ENCODE peak calls at places on chromosomes 4 and X, in eight cellular contexts. One of them, this sample, is unnamed.

GRCh38 chr4:142960134-142960533 is 114.0 kb upstream of the INPP4B start:
- DNase-seq in GM12878: no peak
- DNase-seq in sigmoid colon: no peak
- DNase-seq in endothelial cell of umbilical vein: no peak
- DNase-seq in suprapubic skin: no peak
- DNase-seq in spleen: no peak
- DNase-seq in HCT116: no peak
- DNase-seq in breast epithelium: no peak
- DNase-seq in this sample: no peak

GRCh38 chr4:166481014-166481507 is 608.0 kb downstream of the TLL1 start:
- DNase-seq in suprapubic skin: no peak
- DNase-seq in GM12878: no peak
- DNase-seq in breast epithelium: no peak
- DNase-seq in sigmoid colon: no peak
- DNase-seq in HCT116: no peak
- DNase-seq in spleen: no peak
- DNase-seq in endothelial cell of umbilical vein: no peak
- DNase-seq in this sample: no peak

GRCh38 chr4:170109586-170110289 is 20.0 kb upstream of the AADAT start:
- DNase-seq in spleen: no peak
- DNase-seq in sigmoid colon: no peak
- DNase-seq in HCT116: no peak
- DNase-seq in breast epithelium: no peak
- DNase-seq in endothelial cell of umbilical vein: no peak
- DNase-seq in suprapubic skin: no peak
- DNase-seq in GM12878: no peak
- DNase-seq in this sample: no peak

GRCh38 chrX:131288738-131289511 is at the start of gene IGSF1:
- DNase-seq in sigmoid colon: peak
- DNase-seq in suprapubic skin: no peak
- DNase-seq in HCT116: no peak
- DNase-seq in endothelial cell of umbilical vein: no peak
- DNase-seq in breast epithelium: no peak
- DNase-seq in spleen: no peak
- DNase-seq in GM12878: no peak
- DNase-seq in this sample: no peak

GRCh38 chr4:176789955-176790354 is 2.8 kb downstream of the VEGFC start:
- DNase-seq in breast epithelium: no peak
- DNase-seq in spleen: no peak
- DNase-seq in suprapubic skin: no peak
- DNase-seq in GM12878: no peak
- DNase-seq in HCT116: peak
- DNase-seq in endothelial cell of umbilical vein: peak
- DNase-seq in sigmoid colon: no peak
- DNase-seq in this sample: no peak

GRCh38 chrX:116272328-116272727 is 101.8 kb downstream of the AGTR2 start:
- DNase-seq in sigmoid colon: no peak
- DNase-seq in breast epithelium: no peak
- DNase-seq in GM12878: no peak
- DNase-seq in suprapubic skin: no peak
- DNase-seq in spleen: no peak
- DNase-seq in endothelial cell of umbilical vein: peak
- DNase-seq in HCT116: peak
- DNase-seq in this sample: no peak

GRCh38 chr4:88938138-88938537 is 118.8 kb downstream of the FAM13A start:
- DNase-seq in spleen: no peak
- DNase-seq in endothelial cell of umbilical vein: peak
- DNase-seq in breast epithelium: no peak
- DNase-seq in HCT116: no peak
- DNase-seq in sigmoid colon: no peak
- DNase-seq in suprapubic skin: no peak
- DNase-seq in GM12878: no peak
- DNase-seq in this sample: no peak

GRCh38 chrX:49172280-49172780 is 632 bp downstream of the PLP2 start:
- DNase-seq in breast epithelium: no peak
- DNase-seq in GM12878: no peak
- DNase-seq in sigmoid colon: peak
- DNase-seq in spleen: peak
- DNase-seq in suprapubic skin: peak
- DNase-seq in endothelial cell of umbilical vein: peak
- DNase-seq in HCT116: no peak
- DNase-seq in this sample: no peak

GRCh38 chr4:14441550-14441949 is 560.7 kb upstream of the CPEB2 start:
- DNase-seq in HCT116: no peak
- DNase-seq in breast epithelium: no peak
- DNase-seq in sigmoid colon: no peak
- DNase-seq in spleen: no peak
- DNase-seq in endothelial cell of umbilical vein: no peak
- DNase-seq in GM12878: no peak
- DNase-seq in suprapubic skin: no peak
- DNase-seq in this sample: no peak

GRCh38 chr4:108628411-108628810 is 8.0 kb downstream of the RPL34 start:
- DNase-seq in GM12878: no peak
- DNase-seq in sigmoid colon: no peak
- DNase-seq in HCT116: no peak
- DNase-seq in suprapubic skin: no peak
- DNase-seq in spleen: no peak
- DNase-seq in breast epithelium: no peak
- DNase-seq in endothelial cell of umbilical vein: no peak
- DNase-seq in this sample: no peak

GRCh38 chrX:13721371-13721770 is 13.0 kb downstream of the TRAPPC2 start:
- DNase-seq in endothelial cell of umbilical vein: no peak
- DNase-seq in breast epithelium: no peak
- DNase-seq in sigmoid colon: no peak
- DNase-seq in GM12878: no peak
- DNase-seq in suprapubic skin: no peak
- DNase-seq in spleen: no peak
- DNase-seq in HCT116: no peak
- DNase-seq in this sample: no peak

GRCh38 chrX:30343206-30343605 is 34.0 kb upstream of the NR0B1 start:
- DNase-seq in GM12878: no peak
- DNase-seq in HCT116: no peak
- DNase-seq in sigmoid colon: no peak
- DNase-seq in breast epithelium: no peak
- DNase-seq in endothelial cell of umbilical vein: no peak
- DNase-seq in spleen: no peak
- DNase-seq in suprapubic skin: no peak
- DNase-seq in this sample: no peak

GRCh38 chr4:106034751-106035150 is 139.5 kb downstream of the NPNT start:
- DNase-seq in GM12878: no peak
- DNase-seq in spleen: no peak
- DNase-seq in breast epithelium: no peak
- DNase-seq in suprapubic skin: no peak
- DNase-seq in endothelial cell of umbilical vein: no peak
- DNase-seq in HCT116: no peak
- DNase-seq in sigmoid colon: no peak
- DNase-seq in this sample: no peak

GRCh38 chrX:85611926-85612325 is 232.5 kb upstream of the POF1B start:
- DNase-seq in breast epithelium: no peak
- DNase-seq in spleen: no peak
- DNase-seq in sigmoid colon: no peak
- DNase-seq in suprapubic skin: no peak
- DNase-seq in endothelial cell of umbilical vein: peak
- DNase-seq in GM12878: no peak
- DNase-seq in HCT116: no peak
- DNase-seq in this sample: no peak

DNA sequence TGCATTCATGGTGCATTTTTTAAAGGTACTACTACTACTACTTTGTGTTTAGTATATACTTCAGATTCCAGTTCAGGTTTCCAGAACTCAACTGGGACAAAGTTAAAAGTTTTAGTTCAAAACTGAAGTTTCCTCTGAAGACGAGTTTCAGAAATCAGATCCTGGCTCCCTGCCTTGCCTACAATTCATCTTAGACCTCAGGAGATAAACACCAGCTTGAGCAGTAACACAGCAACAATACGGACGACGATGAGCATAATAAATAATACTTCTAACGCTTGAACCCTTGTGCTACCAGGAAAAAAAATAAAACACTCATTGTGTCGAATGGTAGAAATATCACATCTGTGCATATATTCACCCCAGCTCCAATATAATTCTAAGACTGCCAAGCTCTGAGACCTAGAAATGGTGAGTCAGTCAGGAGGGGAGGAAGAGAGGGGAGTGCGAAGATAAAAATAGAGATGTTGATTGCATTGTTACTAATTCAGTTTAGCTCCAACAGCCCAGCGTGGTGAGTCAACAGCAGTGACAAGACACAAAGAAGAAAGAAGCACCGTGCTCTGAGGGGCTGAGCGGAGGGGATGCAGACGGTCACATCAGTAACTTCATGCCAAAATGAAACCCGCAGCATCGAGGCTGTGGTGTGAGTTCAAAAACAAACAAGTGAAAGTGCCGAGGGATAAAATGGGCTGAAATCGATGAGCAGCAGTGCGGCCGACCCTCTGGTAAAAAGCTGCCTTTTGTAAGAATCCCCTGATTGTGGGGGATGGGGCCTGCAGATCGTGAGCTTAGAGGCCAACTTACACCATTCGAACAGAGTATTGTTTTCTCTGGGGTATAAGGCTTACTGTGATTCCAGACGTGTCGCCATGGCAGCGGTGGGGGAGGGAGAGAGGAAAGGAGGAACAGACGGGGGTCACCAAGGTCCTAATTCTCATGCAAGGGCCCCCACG is 150.3 kb downstream of the MGST2 start:
- DNase-seq in endothelial cell of umbilical vein: peak
- DNase-seq in breast epithelium: no peak
- DNase-seq in sigmoid colon: peak
- DNase-seq in suprapubic skin: no peak
- DNase-seq in GM12878: no peak
- DNase-seq in spleen: no peak
- DNase-seq in HCT116: no peak
- DNase-seq in this sample: no peak
- H3K4me3 ChIP-seq in endothelial cell of umbilical vein: peak
- H3K4me3 ChIP-seq in breast epithelium: peak
- H3K4me3 ChIP-seq in sigmoid colon: peak
- H3K4me3 ChIP-seq in suprapubic skin: peak
- H3K4me3 ChIP-seq in GM12878: no peak
- H3K4me3 ChIP-seq in spleen: peak
- H3K4me3 ChIP-seq in HCT116: no peak
- H3K4me3 ChIP-seq in this sample: no peak

GRCh38 chr4:17153572-17153971 is 255.1 kb upstream of the LDB2 start:
- DNase-seq in suprapubic skin: no peak
- DNase-seq in endothelial cell of umbilical vein: no peak
- DNase-seq in GM12878: no peak
- DNase-seq in HCT116: no peak
- DNase-seq in breast epithelium: no peak
- DNase-seq in sigmoid colon: no peak
- DNase-seq in spleen: no peak
- DNase-seq in this sample: no peak

GRCh38 chr4:17152941-17153340 is 254.5 kb upstream of the LDB2 start:
- DNase-seq in HCT116: no peak
- DNase-seq in suprapubic skin: no peak
- DNase-seq in sigmoid colon: no peak
- DNase-seq in endothelial cell of umbilical vein: no peak
- DNase-seq in spleen: no peak
- DNase-seq in breast epithelium: no peak
- DNase-seq in GM12878: no peak
- DNase-seq in this sample: no peak

GRCh38 chr4:17155486-17155885 is 257.0 kb upstream of the LDB2 start:
- DNase-seq in breast epithelium: no peak
- DNase-seq in sigmoid colon: no peak
- DNase-seq in spleen: no peak
- DNase-seq in endothelial cell of umbilical vein: no peak
- DNase-seq in HCT116: no peak
- DNase-seq in suprapubic skin: no peak
- DNase-seq in GM12878: no peak
- DNase-seq in this sample: no peak
- TF ChIP-seq CTCF in breast epithelium: no peak
- TF ChIP-seq CTCF in sigmoid colon: no peak
- TF ChIP-seq CTCF in spleen: no peak
- TF ChIP-seq CTCF in endothelial cell of umbilical vein: no peak
- TF ChIP-seq CTCF in HCT116: no peak
- TF ChIP-seq CTCF in suprapubic skin: no peak
- TF ChIP-seq CTCF in GM12878: no peak
- TF ChIP-seq CTCF in this sample: no peak

GRCh38 chr4:2267320-2267811 is 5.5 kb upstream of the MXD4 start:
- DNase-seq in breast epithelium: no peak
- DNase-seq in spleen: no peak
- DNase-seq in endothelial cell of umbilical vein: no peak
- DNase-seq in HCT116: no peak
- DNase-seq in sigmoid colon: no peak
- DNase-seq in suprapubic skin: no peak
- DNase-seq in GM12878: no peak
- DNase-seq in this sample: no peak

GRCh38 chr4:2266821-2267220 is 4.9 kb upstream of the MXD4 start:
- DNase-seq in endothelial cell of umbilical vein: no peak
- DNase-seq in spleen: no peak
- DNase-seq in suprapubic skin: no peak
- DNase-seq in breast epithelium: no peak
- DNase-seq in sigmoid colon: no peak
- DNase-seq in GM12878: no peak
- DNase-seq in HCT116: no peak
- DNase-seq in this sample: no peak

GRCh38 chr4:2265113-2266110 is 3.5 kb upstream of the MXD4 start:
- DNase-seq in breast epithelium: no peak
- DNase-seq in suprapubic skin: no peak
- DNase-seq in GM12878: no peak
- DNase-seq in endothelial cell of umbilical vein: no peak
- DNase-seq in HCT116: no peak
- DNase-seq in spleen: peak
- DNase-seq in sigmoid colon: no peak
- DNase-seq in this sample: no peak

GRCh38 chr4:2264481-2265041 is 2.7 kb upstream of the MXD4 start:
- DNase-seq in GM12878: no peak
- DNase-seq in HCT116: no peak
- DNase-seq in spleen: no peak
- DNase-seq in breast epithelium: no peak
- DNase-seq in endothelial cell of umbilical vein: no peak
- DNase-seq in sigmoid colon: peak
- DNase-seq in suprapubic skin: no peak
- DNase-seq in this sample: no peak

GRCh38 chr4:2266181-2266580 is 4.3 kb upstream of the MXD4 start:
- DNase-seq in spleen: no peak
- DNase-seq in suprapubic skin: no peak
- DNase-seq in HCT116: no peak
- DNase-seq in breast epithelium: no peak
- DNase-seq in GM12878: no peak
- DNase-seq in sigmoid colon: peak
- DNase-seq in endothelial cell of umbilical vein: no peak
- DNase-seq in this sample: no peak
- TF ChIP-seq POLR2AphosphoS5 in spleen: no peak
- TF ChIP-seq POLR2AphosphoS5 in suprapubic skin: no peak
- TF ChIP-seq POLR2AphosphoS5 in HCT116: no peak
- TF ChIP-seq POLR2AphosphoS5 in breast epithelium: no peak
- TF ChIP-seq POLR2AphosphoS5 in GM12878: no peak
- TF ChIP-seq POLR2AphosphoS5 in sigmoid colon: peak
- TF ChIP-seq POLR2AphosphoS5 in endothelial cell of umbilical vein: no peak
- TF ChIP-seq POLR2AphosphoS5 in this sample: no peak

GRCh38 chr4:55768291-55768690 is 51.3 kb upstream of the EXOC1L start:
- DNase-seq in HCT116: no peak
- DNase-seq in suprapubic skin: no peak
- DNase-seq in endothelial cell of umbilical vein: peak
- DNase-seq in breast epithelium: no peak
- DNase-seq in GM12878: no peak
- DNase-seq in spleen: no peak
- DNase-seq in sigmoid colon: no peak
- DNase-seq in this sample: no peak
- H3K4me3 ChIP-seq in HCT116: no peak
- H3K4me3 ChIP-seq in suprapubic skin: no peak
- H3K4me3 ChIP-seq in endothelial cell of umbilical vein: no peak
- H3K4me3 ChIP-seq in breast epithelium: no peak
- H3K4me3 ChIP-seq in GM12878: no peak
- H3K4me3 ChIP-seq in spleen: no peak
- H3K4me3 ChIP-seq in sigmoid colon: no peak
- H3K4me3 ChIP-seq in this sample: no peak

GRCh38 chr4:130808492-130808891 is 1712.5 kb downstream of the C4orf33 start:
- DNase-seq in GM12878: no peak
- DNase-seq in sigmoid colon: no peak
- DNase-seq in endothelial cell of umbilical vein: peak
- DNase-seq in HCT116: peak
- DNase-seq in suprapubic skin: no peak
- DNase-seq in spleen: no peak
- DNase-seq in breast epithelium: no peak
- DNase-seq in this sample: no peak
- TF ChIP-seq CTCF in GM12878: peak
- TF ChIP-seq CTCF in sigmoid colon: no peak
- TF ChIP-seq CTCF in endothelial cell of umbilical vein: peak
- TF ChIP-seq CTCF in HCT116: peak
- TF ChIP-seq CTCF in suprapubic skin: no peak
- TF ChIP-seq CTCF in spleen: no peak
- TF ChIP-seq CTCF in breast epithelium: peak
- TF ChIP-seq CTCF in this sample: peak

This sample was measured in Panc1.